ENCODE peak calls at places on chromosomes 12 and 14, in five cellular contexts. V, C, I, B and W are unnamed samples.

GRCh38 chr14:69345402-69345801 is 52.7 kb downstream of the ERH start:
- DNase-seq in V (no peak), C (no peak), I (no peak), B (no peak), W (no peak)

GRCh38 chr12:27688671-27689070 is 7.6 kb upstream of the REP15 start:
- DNase-seq in V (no peak), C (no peak), I (no peak), B (no peak), W (no peak)

GRCh38 chr12:95198914-95199313 is 18.4 kb downstream of the FGD6 start:
- DNase-seq in V (no peak), C (no peak), I (no peak), B (no peak), W (no peak)

GRCh38 chr12:87283111-87283510 is 746.1 kb downstream of the C12orf50 start:
- DNase-seq in V (no peak), C (no peak), I (no peak), B (no peak), W (no peak)

GRCh38 chr12:52155048-52155868 is 36.6 kb downstream of the KRT80 start:
- DNase-seq in V (no peak), C (no peak), I (no peak), B (no peak), W (no peak)

GRCh38 chr14:92373336-92373735 is 50.4 kb downstream of the SLC24A4 start:
- DNase-seq in V (no peak), C (no peak), I (no peak), B (no peak), W (no peak)

GRCh38 chr12:18919826-18920511 is 182.1 kb downstream of the CAPZA3 start:
- DNase-seq in V (no peak), C (no peak), I (no peak), B (no peak), W (no peak)

GRCh38 chr12:28378749-28379148 is 188.5 kb downstream of the CCDC91 start:
- DNase-seq in V (no peak), C (no peak), I (no peak), B (no peak), W (no peak)

GRCh38 chr12:132946507-132946820 is 9.6 kb downstream of the ZNF605 start:
- DNase-seq in V (no peak), C (no peak), I (no peak), B (no peak), W (no peak)

GRCh38 chr12:103698752-103699540 is 111.9 kb downstream of the STAB2 start:
- DNase-seq in V (no peak), C (no peak), I (no peak), B (no peak), W (no peak)

GRCh38 chr12:120674172-120674571 is 12.8 kb upstream of the MLEC start:
- DNase-seq in V (no peak), C (no peak), I (no peak), B (no peak), W (no peak)

GRCh38 chr12:115752151-115752550 is 525.3 kb downstream of the MED13L start:
- DNase-seq in V (no peak), C (no peak), I (no peak), B (no peak), W (no peak)

GRCh38 chr14:51024377-51024776 is 70.5 kb downstream of the TRIM9 start:
- DNase-seq in V (no peak), C (no peak), I (no peak), B (no peak), W (no peak)

GRCh38 chr14:38143170-38143569 is 64.5 kb upstream of the SSTR1 start:
- DNase-seq in V (no peak), C (no peak), I (no peak), B (no peak), W (no peak)

GRCh38 chr14:92108345-92109254 is 2.2 kb upstream of the ATXN3 start:
- DNase-seq in V (no peak), C (peak), I (no peak), B (no peak), W (no peak)

GRCh38 chr12:12182926-12183325 is 83.9 kb downstream of the LRP6 start:
- DNase-seq in V (no peak), C (no peak), I (no peak), B (no peak), W (no peak)

GRCh38 chr12:91695964-91696363 is 449.7 kb downstream of the BTG1 start:
- DNase-seq in V (no peak), C (no peak), I (no peak), B (no peak), W (no peak)

GRCh38 chr14:69079188-69079742 is 73.7 kb downstream of the DCAF5 start:
- DNase-seq in V (no peak), C (no peak), I (no peak), B (no peak), W (no peak)

GRCh38 chr12:102195826-102196225 is 1.8 kb downstream of the PMCH start:
- DNase-seq in V (no peak), C (no peak), I (no peak), B (no peak), W (no peak)

GRCh38 chr14:52429451-52429850 is 115.3 kb downstream of the PTGER2 start:
- DNase-seq in V (no peak), C (no peak), I (no peak), B (no peak), W (no peak)

GRCh38 chr12:106723416-106723815 is 51.1 kb upstream of the RIC8B start:
- DNase-seq in V (no peak), C (no peak), I (no peak), B (no peak), W (no peak)

GRCh38 chr12:106417926-106418910 is 60.7 kb downstream of the POLR3B start:
- DNase-seq in V (peak), C (peak), I (no peak), B (no peak), W (no peak)

GRCh38 chr12:89348894-89349669 is 3.2 kb downstream of the DUSP6 start:
- DNase-seq in V (no peak), C (no peak), I (no peak), B (no peak), W (no peak)

GRCh38 chr14:88079624-88080023 is 74.7 kb downstream of the GPR65 start:
- DNase-seq in V (no peak), C (no peak), I (no peak), B (no peak), W (no peak)

GRCh38 chr14:53055003-53055402 is 98.1 kb downstream of the DDHD1 start:
- DNase-seq in V (peak), C (peak), I (no peak), B (peak), W (peak)

GRCh38 chr12:57360468-57360867 is 70.4 kb downstream of the R3HDM2 start:
- DNase-seq in V (no peak), C (no peak), I (no peak), B (no peak), W (no peak)
- TF ChIP-seq ZNF274 in V (no peak), C (no peak), I (no peak), B (no peak), W (no peak)

GRCh38 chr12:113098428-113099028 is 37.0 kb downstream of the RASAL1 start:
- DNase-seq in V (peak), C (peak), I (peak), B (peak), W (peak)
- H3K4me3 ChIP-seq in V (no peak), C (no peak), I (no peak), B (no peak), W (no peak)

GRCh38 chr12:123076604-123077297 is 74.1 kb downstream of the PITPNM2 start:
- DNase-seq in V (no peak), C (no peak), I (no peak), B (no peak), W (no peak)
- TF ChIP-seq ZNF274 in V (no peak), C (no peak), I (no peak), B (no peak), W (no peak)

DNA sequence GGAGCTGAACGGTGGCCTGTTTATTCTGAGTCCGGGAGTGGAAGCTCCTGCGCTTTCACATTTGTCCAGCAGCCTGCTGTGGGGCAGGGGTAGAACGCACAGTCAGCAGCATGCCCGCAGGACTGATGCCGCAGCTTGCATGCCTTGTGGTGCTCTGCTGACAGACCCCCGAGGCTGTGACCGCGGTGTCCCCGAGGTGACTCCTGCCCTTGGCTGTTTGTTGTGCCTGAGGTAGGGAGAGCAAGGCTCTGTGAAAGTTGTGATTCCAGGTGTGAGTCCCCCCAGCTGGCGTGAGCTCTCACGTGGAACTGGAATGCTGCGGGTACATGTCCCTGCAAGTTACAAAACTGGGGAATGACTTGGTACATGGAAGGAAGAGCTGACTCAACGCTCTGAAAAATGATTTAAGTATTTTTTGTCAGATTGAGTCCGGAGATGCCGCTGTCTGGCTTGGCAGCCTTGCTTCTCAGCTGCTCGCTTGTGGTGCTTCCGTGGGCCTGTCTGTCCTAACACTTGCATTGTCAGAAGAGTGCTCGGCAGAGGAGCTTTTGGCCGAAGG is 18.1 kb downstream of the MLXIP start:
- DNase-seq in V (no peak), C (no peak), I (no peak), B (no peak), W (no peak)
- H3K4me3 ChIP-seq in V (no peak), C (no peak), I (no peak), B (no peak), W (no peak)

GRCh38 chr12:124408822-124409517 is 114.1 kb downstream of the RFLNA start:
- DNase-seq in V (no peak), C (no peak), I (no peak), B (no peak), W (no peak)

GRCh38 chr12:124411953-124412645 is 117.2 kb downstream of the RFLNA start:
- DNase-seq in V (no peak), C (no peak), I (no peak), B (no peak), W (no peak)

GRCh38 chr12:124412646-124413015 is 117.7 kb downstream of the RFLNA start:
- DNase-seq in V (no peak), C (no peak), I (no peak), B (no peak), W (no peak)

GRCh38 chr12:124411291-124411878 is 116.5 kb downstream of the RFLNA start:
- DNase-seq in V (no peak), C (no peak), I (no peak), B (no peak), W (no peak)

GRCh38 chr12:124410354-124411175 is 115.7 kb downstream of the RFLNA start:
- DNase-seq in V (no peak), C (no peak), I (no peak), B (no peak), W (no peak)
- TF ChIP-seq ZNF274 in V (no peak), C (no peak), I (no peak), B (no peak), W (no peak)

DNA sequence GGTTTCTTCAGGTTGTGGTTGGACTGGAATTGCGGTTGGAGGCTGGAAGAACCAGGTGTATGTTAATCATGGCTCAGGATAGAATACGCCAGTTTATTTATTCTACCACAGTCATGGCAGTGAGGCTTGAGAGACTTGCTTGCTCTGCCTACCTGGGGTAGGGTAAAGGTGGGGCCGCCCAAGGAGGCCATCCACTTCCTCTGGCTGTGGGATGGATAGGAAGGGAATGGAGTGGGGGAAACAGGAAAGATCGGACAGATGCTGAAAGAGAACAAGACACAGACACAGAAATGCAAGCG is 8.1 kb downstream of the SHMT2 start:
- DNase-seq in V (no peak), C (no peak), I (no peak), B (no peak), W (no peak)
- H3K4me3 ChIP-seq in V (no peak), C (peak), I (peak), B (no peak), W (peak)